ENCODE peak calls at places on chromosomes 12 and 14, in five cellular contexts. V, J, W, H and C are unnamed samples.

GRCh38 chr14:24274101-24274543 is 2.7 kb upstream of the RABGGTA start:
- DNase-seq in V (no peak), J (no peak), W (peak), H (peak), C (peak)

GRCh38 chr14:35285168-35285990 is 6.8 kb upstream of the PSMA6 start:
- DNase-seq in V (no peak), J (no peak), W (no peak), H (peak), C (peak)

GRCh38 chr14:60686865-60687264 is 37.3 kb downstream of the SIX4 start:
- DNase-seq in V (no peak), J (no peak), W (no peak), H (no peak), C (no peak)

GRCh38 chr12:128109636-128110035 is 157.3 kb upstream of the TMEM132C start:
- DNase-seq in V (no peak), J (no peak), W (no peak), H (no peak), C (no peak)

GRCh38 chr14:96080571-96080970 is 41.4 kb downstream of the C14orf132 start:
- DNase-seq in V (no peak), J (no peak), W (no peak), H (no peak), C (no peak)

GRCh38 chr12:100187068-100187467 is 13.5 kb upstream of the ACTR6 start:
- DNase-seq in V (no peak), J (no peak), W (no peak), H (no peak), C (no peak)

GRCh38 chr12:30286345-30286926 is 409.2 kb downstream of the IPO8 start:
- DNase-seq in V (no peak), J (no peak), W (no peak), H (no peak), C (peak)

GRCh38 chr14:61812347-61813100 is 50.3 kb downstream of the SNAPC1 start:
- DNase-seq in V (no peak), J (no peak), W (no peak), H (peak), C (no peak)

GRCh38 chr14:37246427-37246829 is 48.7 kb downstream of the MIPOL1 start:
- DNase-seq in V (no peak), J (no peak), W (no peak), H (no peak), C (peak)

GRCh38 chr14:99820702-99821331 is 27.6 kb downstream of the EML1 start:
- DNase-seq in V (no peak), J (no peak), W (no peak), H (no peak), C (no peak)

GRCh38 chr12:49901026-49901425 is 2.7 kb downstream of the FAIM2 start:
- DNase-seq in V (no peak), J (no peak), W (no peak), H (no peak), C (no peak)

GRCh38 chr12:31804185-31804504 is 75.3 kb upstream of the AMN1 start:
- DNase-seq in V (no peak), J (no peak), W (no peak), H (no peak), C (no peak)

GRCh38 chr12:56208014-56208413 is 13.7 kb downstream of the RNF41 start:
- DNase-seq in V (no peak), J (no peak), W (no peak), H (no peak), C (no peak)

GRCh38 chr14:101200650-101201516 is 297.4 kb upstream of the RTL1 start:
- DNase-seq in V (no peak), J (no peak), W (no peak), H (no peak), C (no peak)

GRCh38 chr14:77107228-77107627 is 9.2 kb downstream of the CIPC start:
- DNase-seq in V (no peak), J (peak), W (no peak), H (no peak), C (no peak)

GRCh38 chr12:48765753-48766162 is 23.1 kb downstream of the ADCY6 start:
- DNase-seq in V (no peak), J (no peak), W (no peak), H (peak), C (peak)

GRCh38 chr14:91114079-91115065 is 499 bp downstream of the DGLUCY start:
- DNase-seq in V (peak), J (peak), W (peak), H (peak), C (peak)

GRCh38 chr12:51777973-51778372 is 70.5 kb downstream of the FIGNL2 start:
- DNase-seq in V (no peak), J (no peak), W (no peak), H (no peak), C (no peak)

GRCh38 chr12:38934696-38935095 is 29.3 kb upstream of the CPNE8 start:
- DNase-seq in V (no peak), J (no peak), W (no peak), H (no peak), C (no peak)

GRCh38 chr12:68332726-68333630 is 816 bp upstream of the MDM1 start:
- DNase-seq in V (no peak), J (no peak), W (no peak), H (no peak), C (no peak)

GRCh38 chr14:52998376-52999010 is 47.6 kb upstream of the FERMT2 start:
- DNase-seq in V (no peak), J (no peak), W (no peak), H (no peak), C (peak)

GRCh38 chr12:48189331-48190125 is 6.1 kb downstream of the CCDC184 start:
- DNase-seq in V (no peak), J (peak), W (peak), H (peak), C (peak)

GRCh38 chr12:104750061-104750460 is 208.0 kb downstream of the SLC41A2 start:
- DNase-seq in V (no peak), J (no peak), W (no peak), H (no peak), C (peak)

GRCh38 chr12:95551305-95551704 is at the start of gene USP44:
- DNase-seq in V (no peak), J (no peak), W (no peak), H (peak), C (no peak)

GRCh38 chr14:96267336-96267735 is 11.3 kb downstream of the BDKRB1 start:
- DNase-seq in V (no peak), J (no peak), W (no peak), H (no peak), C (peak)

GRCh38 chr12:19220861-19221466 is 91.4 kb downstream of the PLEKHA5 start:
- DNase-seq in V (no peak), J (no peak), W (no peak), H (no peak), C (peak)

GRCh38 chr12:28237423-28237822 is 47.2 kb downstream of the CCDC91 start:
- DNase-seq in V (no peak), J (no peak), W (no peak), H (no peak), C (no peak)

GRCh38 chr14:59425322-59425945 is 39.7 kb downstream of the GPR135 start:
- DNase-seq in V (no peak), J (peak), W (no peak), H (no peak), C (peak)